ENCODE peak calls at places on chromosomes 7 and 10, in nine cellular contexts. N is endothelial cell, O is WERI-Rb-1, A is HFF-Myc, H is cardiac muscle cell, I is H1, Z is epithelial cell of proximal tubule, Y is foreskin fibroblast, R is tibial nerve. S is an unnamed sample.

GRCh38 chr10:72013202-72013945 is 49.2 kb downstream of the CHST3 start:
- DNase-seq in I (no peak), H (no peak), O (no peak), A (no peak), Z (no peak), R (no peak), N (no peak), Y (no peak), S (no peak)

GRCh38 chr7:31455844-31456243 is 58.0 kb upstream of the ITPRID1 start:
- DNase-seq in I (no peak), A (no peak), N (no peak), R (no peak), Y (no peak), O (no peak), Z (no peak), H (no peak), S (no peak)

GRCh38 chr10:86945361-86946214 is 11.8 kb downstream of the MMRN2 start:
- DNase-seq in Z (no peak), A (no peak), Y (peak), N (no peak), H (peak), O (peak), R (peak), I (peak), S (no peak)

GRCh38 chr10:59575269-59575668 is 134.4 kb downstream of the SLC16A9 start:
- DNase-seq in Z (no peak), O (no peak), Y (no peak), H (no peak), A (no peak), R (no peak), I (no peak), N (no peak), S (no peak)

GRCh38 chr10:4671451-4672145 is 154.4 kb upstream of the AKR1E2 start:
- DNase-seq in N (no peak), H (no peak), R (no peak), Y (no peak), A (no peak), O (no peak), I (no peak), Z (no peak), S (no peak)

GRCh38 chr10:66852811-66853210 is 73.0 kb upstream of the LRRTM3 start:
- DNase-seq in Z (no peak), N (no peak), R (no peak), I (no peak), A (no peak), H (no peak), O (peak), Y (no peak), S (no peak)

GRCh38 chr7:30880090-30880704 is 31.5 kb upstream of the AQP1 start:
- DNase-seq in O (no peak), I (no peak), Y (no peak), H (no peak), N (no peak), A (no peak), R (no peak), Z (no peak), S (no peak)

GRCh38 chr7:108380527-108380926 is 75.7 kb downstream of the NRCAM start:
- DNase-seq in O (no peak), N (no peak), H (no peak), I (no peak), R (no peak), A (no peak), Z (no peak), Y (no peak), S (no peak)

DNA sequence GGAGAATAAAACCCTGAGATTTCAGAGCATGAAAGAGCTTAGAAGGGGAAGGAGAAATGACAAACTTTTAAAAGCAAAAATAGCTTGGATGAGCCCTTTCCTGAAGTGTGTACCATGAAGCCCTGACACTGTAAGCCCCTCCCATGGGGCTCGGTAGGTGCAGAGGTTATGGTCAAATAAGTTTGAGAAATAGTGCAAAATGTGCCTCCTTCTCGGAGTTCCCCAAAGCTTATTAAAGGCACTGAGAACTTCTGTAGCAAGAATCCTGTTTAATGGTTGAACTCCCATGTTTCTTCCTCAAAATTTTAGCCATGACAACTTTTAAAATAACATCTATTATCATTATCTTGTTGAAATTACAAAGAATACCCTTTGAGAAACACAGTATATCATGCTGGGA is 10.5 kb upstream of the HYCC1 start:
- DNase-seq in H (no peak), O (no peak), Z (no peak), R (no peak), I (no peak), N (no peak), A (no peak), Y (no peak), S (no peak)
- TF ChIP-seq CTCF in H (no peak), O (no peak), Z (no peak), R (no peak), I (no peak), N (no peak), A (no peak), Y (no peak), S (no peak)

GRCh38 chr10:34677591-34677990 is 137.5 kb downstream of the PARD3 start:
- DNase-seq in Z (no peak), H (peak), I (no peak), O (no peak), A (no peak), R (no peak), Y (no peak), N (no peak), S (no peak)
- TF ChIP-seq CTCF in Z (no peak), H (no peak), I (peak), O (no peak), A (no peak), R (no peak), Y (no peak), N (no peak), S (no peak)

DNA sequence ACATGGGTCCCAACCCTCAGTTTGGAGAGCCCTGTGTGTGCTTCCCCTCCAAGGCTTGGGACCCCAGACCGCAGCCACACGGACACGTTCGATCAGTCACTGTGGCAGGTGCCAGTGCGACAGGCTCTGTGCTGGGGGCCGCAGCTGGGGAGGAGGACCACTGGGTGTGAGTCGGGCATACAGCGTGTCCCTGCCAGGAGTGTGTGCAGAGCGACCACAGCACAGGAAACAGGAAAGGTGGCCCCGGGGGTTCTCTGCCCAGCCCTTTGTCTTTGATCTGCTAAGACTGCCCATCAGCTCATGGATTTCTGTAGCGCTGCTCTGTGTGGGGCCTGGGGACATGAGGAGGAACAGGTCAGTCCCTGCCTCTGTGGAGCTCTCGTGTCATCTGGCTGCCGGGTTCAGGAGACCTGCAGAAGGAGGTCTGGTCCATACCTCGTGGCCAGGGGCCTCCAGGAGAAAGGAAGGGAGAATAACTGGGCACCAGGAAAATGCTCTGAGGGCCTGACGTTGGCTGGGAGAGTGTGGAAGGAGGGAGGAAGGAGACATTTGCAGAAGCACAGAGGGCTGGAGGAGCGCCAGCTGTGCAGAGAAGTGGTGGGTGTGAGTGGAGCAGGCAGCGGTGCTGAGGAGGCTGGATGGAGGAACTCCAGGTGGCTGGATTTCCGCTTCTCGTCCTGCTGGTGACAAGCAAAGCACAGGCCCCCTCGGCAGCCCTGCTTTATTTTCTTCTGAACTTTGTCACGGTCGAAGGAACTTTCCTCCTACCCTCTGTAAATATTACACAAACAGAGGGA is 4.1 kb downstream of the NUDT1 start:
- DNase-seq in O (no peak), Z (no peak), Y (no peak), A (no peak), I (no peak), H (no peak), R (peak), N (no peak), S (no peak)
- TF ChIP-seq CTCF in O (no peak), Z (no peak), Y (no peak), A (no peak), I (no peak), H (no peak), R (no peak), N (no peak), S (no peak)

DNA sequence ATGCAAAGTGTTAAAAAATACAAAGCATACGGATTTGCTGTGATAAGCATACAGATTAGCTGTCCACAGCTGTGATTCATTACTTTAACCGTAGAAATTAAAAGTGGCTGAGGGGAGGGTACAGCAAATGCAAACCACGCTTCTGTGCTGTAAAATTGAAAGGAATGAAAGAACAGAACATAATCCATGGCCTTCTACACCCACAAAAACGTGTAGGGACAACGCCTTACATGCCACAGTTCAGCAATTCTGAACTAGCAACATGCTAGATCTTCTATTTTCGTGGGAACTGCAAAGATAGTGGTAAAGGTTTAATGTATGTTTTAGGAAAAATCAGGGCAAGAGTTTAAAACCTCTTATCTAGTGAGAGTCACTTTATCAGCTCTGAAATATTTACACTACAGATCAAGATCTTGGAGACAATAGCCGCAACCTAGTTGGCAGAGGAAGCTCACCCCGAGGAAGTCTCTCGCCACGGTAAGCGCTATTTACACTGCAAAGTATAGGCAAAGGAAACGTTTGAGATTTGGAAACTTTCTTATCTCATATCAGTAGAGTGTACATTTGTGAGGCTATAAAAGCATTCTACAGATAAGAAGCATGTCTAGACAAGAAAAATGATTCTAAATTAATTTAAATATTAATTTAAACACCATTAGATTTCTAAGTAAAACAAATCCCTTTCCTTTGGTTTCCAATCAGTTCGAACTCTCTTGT is 193.6 kb downstream of the MLLT10 start:
- DNase-seq in H (no peak), N (no peak), Z (no peak), R (no peak), A (no peak), O (peak), Y (no peak), I (no peak), S (no peak)
- TF ChIP-seq CTCF in H (no peak), N (no peak), Z (no peak), R (no peak), A (no peak), O (no peak), Y (no peak), I (no peak), S (no peak)

S was measured in AG09319.